ENCODE peak calls at places on chromosome 20, in ten cellular contexts. Q is ELF-1; E is NCI-H2081; F is RCC 7860; D is esophagus squamous epithelium; P is glutamatergic neuron; K is NCI-H446 treated with DMSO at 0.1 percent for 48 hours; X is NCI-H1417; N is activated CD8-positive, alpha-beta memory T cell treated with anti-CD3 and anti-CD28 coated beads, Interleukin-2, amount 50 U/mL, for 4 hours; J is SK-MEL-5. Y is an unnamed sample.

GRCh38 chr20:64210661-64211369 is 44.7 kb upstream of the PCMTD2 start:
- DNase-seq in P (no peak), K (no peak), Q (no peak), X (no peak), E (no peak), D (no peak), J (no peak), N (no peak), F (no peak), Y (no peak)

GRCh38 chr20:44861547-44862006 is 23.9 kb upstream of the YWHAB start:
- DNase-seq in D (no peak), E (no peak), N (no peak), F (peak; percentile 30), X (no peak), K (peak; percentile 63), P (no peak), Q (no peak), J (no peak), Y (no peak)

GRCh38 chr20:7226156-7226555 is 458.7 kb downstream of the BMP2 start:
- DNase-seq in E (no peak), J (no peak), F (no peak), P (peak; percentile 66), K (no peak), X (no peak), D (no peak), N (no peak), Q (no peak), Y (no peak)

GRCh38 chr20:40741507-40742106 is 52.6 kb upstream of the MAFB start:
- DNase-seq in Q (peak; percentile 68), F (no peak), K (peak; percentile 28), D (no peak), J (peak; percentile 86), E (peak; percentile 2), X (no peak), N (peak; percentile 25), P (peak; percentile 41), Y (peak; percentile 66)

GRCh38 chr20:41854765-41855164 is 236.6 kb upstream of the CHD6 start:
- DNase-seq in K (no peak), F (peak; percentile 59), D (no peak), N (no peak), E (no peak), X (no peak), P (no peak), Q (no peak), J (no peak), Y (no peak)

GRCh38 chr20:7843613-7844012 is 96.6 kb downstream of the HAO1 start:
- DNase-seq in K (no peak), D (no peak), N (no peak), F (no peak), E (no peak), Q (no peak), X (no peak), J (peak; percentile 83), P (no peak), Y (no peak)

GRCh38 chr20:48866936-48867335 is 39.1 kb upstream of the PREX1 start:
- DNase-seq in K (no peak), D (no peak), E (no peak), Q (no peak), J (no peak), X (no peak), P (no peak), F (no peak), N (no peak), Y (no peak)

GRCh38 chr20:34143951-34144350 is 31.9 kb upstream of the EIF2S2 start:
- DNase-seq in N (no peak), P (no peak), J (no peak), K (no peak), X (no peak), E (no peak), F (no peak), D (no peak), Q (no peak), Y (no peak)

GRCh38 chr20:20666359-20666758 is 46.1 kb downstream of the RALGAPA2 start:
- DNase-seq in J (no peak), E (no peak), N (no peak), K (no peak), X (no peak), D (no peak), Q (no peak), P (no peak), F (no peak), Y (no peak)

GRCh38 chr20:58342104-58342945 is 32.8 kb downstream of the RAB22A start:
- DNase-seq in K (no peak), D (no peak), E (no peak), Q (no peak), J (no peak), P (no peak), F (peak; percentile 73), X (no peak), N (no peak), Y (no peak)

GRCh38 chr20:16707674-16708073 is 22.2 kb upstream of the SNRPB2 start:
- DNase-seq in F (no peak), P (no peak), Q (no peak), K (no peak), J (no peak), N (no peak), X (no peak), E (no peak), D (no peak), Y (no peak)

GRCh38 chr20:57647006-57647932 is 27.0 kb upstream of the ZBP1 start:
- DNase-seq in E (no peak), D (no peak), J (no peak), X (no peak), P (no peak), N (no peak), K (no peak), Q (no peak), F (no peak), Y (no peak)

GRCh38 chr20:3071610-3072529 is at the start of gene OXT:
- DNase-seq in F (no peak), K (no peak), X (peak; percentile 22), J (no peak), Q (peak; percentile 36), E (no peak), P (peak; percentile 26), D (no peak), N (peak; percentile 76), Y (peak; percentile 82)

GRCh38 chr20:9306521-9306920 is 207.9 kb upstream of the LAMP5 start:
- DNase-seq in K (no peak), X (no peak), N (no peak), D (no peak), F (peak; percentile 11), P (no peak), E (no peak), Q (no peak), J (no peak), Y (no peak)

GRCh38 chr20:47358052-47358671 is 1.7 kb upstream of the ZMYND8 start:
- DNase-seq in P (no peak), X (peak; percentile 27), E (no peak), Q (no peak), F (peak; percentile 62), N (no peak), D (no peak), J (no peak), K (no peak), Y (no peak)

GRCh38 chr20:5606347-5606746 is 143.9 kb upstream of the SHLD1 start:
- DNase-seq in J (no peak), X (no peak), P (no peak), E (no peak), F (no peak), N (no peak), D (no peak), Q (no peak), K (no peak), Y (no peak)

GRCh38 chr20:44247676-44248419 is 740 bp downstream of the GDAP1L1 start:
- DNase-seq in Q (peak; percentile 72), K (no peak), X (no peak), N (peak; percentile 22), J (peak; percentile 51), D (no peak), E (no peak), F (no peak), P (peak; percentile 59), Y (peak; percentile 94)

GRCh38 chr20:46132705-46133120 is 14.6 kb downstream of the CD40 start:
- DNase-seq in P (peak; percentile 92), F (peak; percentile 47), N (peak; percentile 57), Q (peak; percentile 79), K (peak; percentile 19), D (no peak), X (peak; percentile 72), J (peak; percentile 71), E (peak; percentile 73), Y (peak; percentile 93)

GRCh38 chr20:21096321-21097043 is 9.7 kb downstream of the LINC00237 start:
- DNase-seq in P (peak; percentile 41), N (no peak), K (peak; percentile 32), F (no peak), D (no peak), Q (peak; percentile 20), E (no peak), J (peak; percentile 80), X (no peak), Y (peak; percentile 43)

GRCh38 chr20:50601511-50602431 is 89.6 kb downstream of the RIPOR3 start:
- DNase-seq in E (no peak), K (no peak), D (no peak), J (no peak), Q (no peak), X (peak; percentile 60), F (no peak), N (no peak), P (no peak), Y (peak; percentile 66)

GRCh38 chr20:54254596-54254995 is 46.7 kb downstream of the PFDN4 start:
- DNase-seq in X (no peak), Q (no peak), N (no peak), E (no peak), P (no peak), K (no peak), F (no peak), D (no peak), J (no peak), Y (no peak)

GRCh38 chr20:32823737-32824588 is 4.2 kb downstream of the MAPRE1 start:
- DNase-seq in E (no peak), P (no peak), N (no peak), K (no peak), J (no peak), X (no peak), Q (no peak), D (no peak), F (no peak), Y (no peak)

GRCh38 chr20:50481741-50482140 is 28.4 kb upstream of the PTPN1 start:
- DNase-seq in K (no peak), D (no peak), Q (no peak), P (no peak), J (peak; percentile 86), X (no peak), E (no peak), F (no peak), N (no peak), Y (no peak)

GRCh38 chr20:45039470-45039811 is 61.5 kb downstream of the KCNS1 start:
- DNase-seq in J (peak; percentile 48), F (no peak), E (no peak), K (no peak), X (no peak), P (no peak), D (no peak), N (no peak), Q (no peak), Y (no peak)